ENCODE peak calls at places on chromosomes 4 and X, in eight cellular contexts. One of them, this sample, is unnamed.

GRCh38 chrX:103584606-103585005 is 709 bp upstream of the TCEAL4 start:
- DNase-seq in heart left ventricle: no peak
- DNase-seq in heart right ventricle: no peak
- DNase-seq in fibroblast of mammary gland: no peak
- DNase-seq in thoracic aorta: no peak
- DNase-seq in cardiac fibroblast: peak
- DNase-seq in stomach: no peak
- DNase-seq in colonic mucosa: no peak
- DNase-seq in this sample: no peak

GRCh38 chr4:3834921-3835521 is 68.8 kb downstream of the ADRA2C start:
- DNase-seq in heart left ventricle: no peak
- DNase-seq in heart right ventricle: no peak
- DNase-seq in fibroblast of mammary gland: no peak
- DNase-seq in thoracic aorta: no peak
- DNase-seq in cardiac fibroblast: no peak
- DNase-seq in stomach: no peak
- DNase-seq in colonic mucosa: no peak
- DNase-seq in this sample: no peak

GRCh38 chrX:50108264-50108663 is 92.5 kb downstream of the AKAP4 start:
- DNase-seq in heart left ventricle: no peak
- DNase-seq in heart right ventricle: no peak
- DNase-seq in fibroblast of mammary gland: no peak
- DNase-seq in thoracic aorta: no peak
- DNase-seq in cardiac fibroblast: no peak
- DNase-seq in stomach: no peak
- DNase-seq in colonic mucosa: no peak
- DNase-seq in this sample: no peak

GRCh38 chr4:101599620-101600019 is 190.9 kb upstream of the BANK1 start:
- DNase-seq in heart left ventricle: no peak
- DNase-seq in heart right ventricle: no peak
- DNase-seq in fibroblast of mammary gland: peak
- DNase-seq in thoracic aorta: no peak
- DNase-seq in cardiac fibroblast: peak
- DNase-seq in stomach: no peak
- DNase-seq in colonic mucosa: no peak
- DNase-seq in this sample: no peak

GRCh38 chrX:117059848-117060247 is 597.1 kb upstream of the CT83 start:
- DNase-seq in heart left ventricle: no peak
- DNase-seq in heart right ventricle: no peak
- DNase-seq in fibroblast of mammary gland: no peak
- DNase-seq in thoracic aorta: no peak
- DNase-seq in cardiac fibroblast: no peak
- DNase-seq in stomach: no peak
- DNase-seq in colonic mucosa: no peak
- DNase-seq in this sample: no peak

GRCh38 chr4:54683616-54684346 is 26.0 kb downstream of the KIT start:
- DNase-seq in heart left ventricle: no peak
- DNase-seq in heart right ventricle: no peak
- DNase-seq in fibroblast of mammary gland: peak
- DNase-seq in thoracic aorta: no peak
- DNase-seq in cardiac fibroblast: peak
- DNase-seq in stomach: peak
- DNase-seq in colonic mucosa: no peak
- DNase-seq in this sample: no peak

GRCh38 chrX:80021611-80022010 is 7.1 kb downstream of the TBX22 start:
- DNase-seq in heart left ventricle: no peak
- DNase-seq in heart right ventricle: no peak
- DNase-seq in fibroblast of mammary gland: no peak
- DNase-seq in thoracic aorta: no peak
- DNase-seq in cardiac fibroblast: no peak
- DNase-seq in stomach: no peak
- DNase-seq in colonic mucosa: no peak
- DNase-seq in this sample: no peak

GRCh38 chr4:17033256-17034245 is 135.1 kb upstream of the LDB2 start:
- DNase-seq in heart left ventricle: no peak
- DNase-seq in heart right ventricle: no peak
- DNase-seq in fibroblast of mammary gland: peak
- DNase-seq in thoracic aorta: no peak
- DNase-seq in cardiac fibroblast: no peak
- DNase-seq in stomach: no peak
- DNase-seq in colonic mucosa: no peak
- DNase-seq in this sample: no peak

GRCh38 chr4:88109123-88109864 is 49.1 kb downstream of the ABCG2 start:
- DNase-seq in heart left ventricle: no peak
- DNase-seq in heart right ventricle: no peak
- DNase-seq in fibroblast of mammary gland: no peak
- DNase-seq in thoracic aorta: no peak
- DNase-seq in cardiac fibroblast: no peak
- DNase-seq in stomach: no peak
- DNase-seq in colonic mucosa: no peak
- DNase-seq in this sample: peak
- H3K4me3 ChIP-seq in heart left ventricle: no peak
- H3K4me3 ChIP-seq in heart right ventricle: no peak
- H3K4me3 ChIP-seq in fibroblast of mammary gland: no peak
- H3K4me3 ChIP-seq in thoracic aorta: no peak
- H3K4me3 ChIP-seq in cardiac fibroblast: no peak
- H3K4me3 ChIP-seq in stomach: no peak
- H3K4me3 ChIP-seq in colonic mucosa: no peak
- H3K4me3 ChIP-seq in this sample: no peak

DNA sequence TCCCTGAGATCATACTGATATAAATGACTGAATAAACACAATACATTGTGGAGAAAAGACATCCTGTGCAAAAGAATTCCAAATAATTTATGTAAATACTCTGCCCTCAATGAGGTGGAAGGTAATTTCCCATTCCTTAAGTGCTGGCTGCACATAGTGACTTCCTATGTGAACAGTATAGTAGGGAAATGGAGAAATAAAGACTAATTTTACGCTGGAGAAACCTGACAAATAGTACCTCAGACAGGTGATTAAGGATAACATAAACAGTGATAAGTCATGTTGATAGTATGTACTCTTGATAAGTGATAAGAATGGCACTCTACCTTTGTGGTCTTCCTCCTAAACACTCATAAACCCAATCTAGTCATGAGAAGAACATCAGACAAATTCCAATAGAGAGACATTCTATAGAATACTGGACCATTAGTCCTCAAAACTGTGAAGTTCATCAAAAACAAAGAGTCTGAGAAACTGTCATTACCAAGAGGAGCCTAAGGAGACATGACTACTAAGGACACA is 274.0 kb downstream of the CHIC1 start:
- DNase-seq in heart left ventricle: no peak
- DNase-seq in heart right ventricle: no peak
- DNase-seq in fibroblast of mammary gland: no peak
- DNase-seq in thoracic aorta: no peak
- DNase-seq in cardiac fibroblast: no peak
- DNase-seq in stomach: no peak
- DNase-seq in colonic mucosa: no peak
- DNase-seq in this sample: no peak
- H3K4me3 ChIP-seq in heart left ventricle: no peak
- H3K4me3 ChIP-seq in heart right ventricle: no peak
- H3K4me3 ChIP-seq in fibroblast of mammary gland: no peak
- H3K4me3 ChIP-seq in thoracic aorta: no peak
- H3K4me3 ChIP-seq in cardiac fibroblast: no peak
- H3K4me3 ChIP-seq in stomach: no peak
- H3K4me3 ChIP-seq in colonic mucosa: no peak
- H3K4me3 ChIP-seq in this sample: no peak

DNA sequence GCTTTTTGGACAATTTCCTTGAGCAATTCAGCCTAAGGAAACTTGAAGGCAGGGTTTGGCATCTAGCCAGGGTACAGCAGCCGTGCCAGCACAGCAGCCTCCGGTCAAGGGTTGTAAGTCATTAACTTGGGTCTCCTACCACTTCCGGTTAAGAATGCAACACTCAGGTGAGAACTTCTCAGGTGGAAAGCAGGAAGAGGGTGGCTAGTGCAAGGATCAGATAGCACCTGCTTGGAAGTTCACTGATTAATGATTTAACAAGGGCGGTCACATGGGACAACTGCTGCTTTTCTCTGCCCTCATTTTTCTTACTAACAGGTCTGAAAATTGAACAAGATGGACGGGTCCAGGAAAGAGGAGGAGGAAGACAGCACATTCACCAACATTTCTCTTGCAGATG is 30.1 kb upstream of the SCOC start:
- DNase-seq in heart left ventricle: no peak
- DNase-seq in heart right ventricle: peak
- DNase-seq in fibroblast of mammary gland: no peak
- DNase-seq in thoracic aorta: no peak
- DNase-seq in cardiac fibroblast: peak
- DNase-seq in stomach: peak
- DNase-seq in colonic mucosa: peak
- DNase-seq in this sample: no peak
- H3K4me3 ChIP-seq in heart left ventricle: no peak
- H3K4me3 ChIP-seq in heart right ventricle: no peak
- H3K4me3 ChIP-seq in fibroblast of mammary gland: no peak
- H3K4me3 ChIP-seq in thoracic aorta: no peak
- H3K4me3 ChIP-seq in cardiac fibroblast: no peak
- H3K4me3 ChIP-seq in stomach: no peak
- H3K4me3 ChIP-seq in colonic mucosa: no peak
- H3K4me3 ChIP-seq in this sample: no peak

GRCh38 chr4:23873717-23874535 is 15.9 kb downstream of the PPARGC1A start:
- DNase-seq in heart left ventricle: no peak
- DNase-seq in heart right ventricle: no peak
- DNase-seq in fibroblast of mammary gland: no peak
- DNase-seq in thoracic aorta: no peak
- DNase-seq in cardiac fibroblast: no peak
- DNase-seq in stomach: no peak
- DNase-seq in colonic mucosa: no peak
- DNase-seq in this sample: no peak

GRCh38 chr4:23876418-23877089 is 13.3 kb downstream of the PPARGC1A start:
- DNase-seq in heart left ventricle: no peak
- DNase-seq in heart right ventricle: no peak
- DNase-seq in fibroblast of mammary gland: no peak
- DNase-seq in thoracic aorta: no peak
- DNase-seq in cardiac fibroblast: no peak
- DNase-seq in stomach: no peak
- DNase-seq in colonic mucosa: peak
- DNase-seq in this sample: no peak

GRCh38 chr4:23877758-23878229 is 12.1 kb downstream of the PPARGC1A start:
- DNase-seq in heart left ventricle: no peak
- DNase-seq in heart right ventricle: no peak
- DNase-seq in fibroblast of mammary gland: peak
- DNase-seq in thoracic aorta: no peak
- DNase-seq in cardiac fibroblast: peak
- DNase-seq in stomach: no peak
- DNase-seq in colonic mucosa: peak
- DNase-seq in this sample: peak

GRCh38 chr4:23874536-23874901 is 15.3 kb downstream of the PPARGC1A start:
- DNase-seq in heart left ventricle: no peak
- DNase-seq in heart right ventricle: no peak
- DNase-seq in fibroblast of mammary gland: no peak
- DNase-seq in thoracic aorta: no peak
- DNase-seq in cardiac fibroblast: no peak
- DNase-seq in stomach: no peak
- DNase-seq in colonic mucosa: peak
- DNase-seq in this sample: no peak

GRCh38 chr4:23875317-23875716 is 14.5 kb downstream of the PPARGC1A start:
- DNase-seq in heart left ventricle: no peak
- DNase-seq in heart right ventricle: no peak
- DNase-seq in fibroblast of mammary gland: no peak
- DNase-seq in thoracic aorta: no peak
- DNase-seq in cardiac fibroblast: no peak
- DNase-seq in stomach: no peak
- DNase-seq in colonic mucosa: peak
- DNase-seq in this sample: no peak
- H3K4me3 ChIP-seq in heart left ventricle: no peak
- H3K4me3 ChIP-seq in heart right ventricle: no peak
- H3K4me3 ChIP-seq in fibroblast of mammary gland: no peak
- H3K4me3 ChIP-seq in thoracic aorta: no peak
- H3K4me3 ChIP-seq in cardiac fibroblast: no peak
- H3K4me3 ChIP-seq in stomach: no peak
- H3K4me3 ChIP-seq in colonic mucosa: no peak
- H3K4me3 ChIP-seq in this sample: no peak

DNA sequence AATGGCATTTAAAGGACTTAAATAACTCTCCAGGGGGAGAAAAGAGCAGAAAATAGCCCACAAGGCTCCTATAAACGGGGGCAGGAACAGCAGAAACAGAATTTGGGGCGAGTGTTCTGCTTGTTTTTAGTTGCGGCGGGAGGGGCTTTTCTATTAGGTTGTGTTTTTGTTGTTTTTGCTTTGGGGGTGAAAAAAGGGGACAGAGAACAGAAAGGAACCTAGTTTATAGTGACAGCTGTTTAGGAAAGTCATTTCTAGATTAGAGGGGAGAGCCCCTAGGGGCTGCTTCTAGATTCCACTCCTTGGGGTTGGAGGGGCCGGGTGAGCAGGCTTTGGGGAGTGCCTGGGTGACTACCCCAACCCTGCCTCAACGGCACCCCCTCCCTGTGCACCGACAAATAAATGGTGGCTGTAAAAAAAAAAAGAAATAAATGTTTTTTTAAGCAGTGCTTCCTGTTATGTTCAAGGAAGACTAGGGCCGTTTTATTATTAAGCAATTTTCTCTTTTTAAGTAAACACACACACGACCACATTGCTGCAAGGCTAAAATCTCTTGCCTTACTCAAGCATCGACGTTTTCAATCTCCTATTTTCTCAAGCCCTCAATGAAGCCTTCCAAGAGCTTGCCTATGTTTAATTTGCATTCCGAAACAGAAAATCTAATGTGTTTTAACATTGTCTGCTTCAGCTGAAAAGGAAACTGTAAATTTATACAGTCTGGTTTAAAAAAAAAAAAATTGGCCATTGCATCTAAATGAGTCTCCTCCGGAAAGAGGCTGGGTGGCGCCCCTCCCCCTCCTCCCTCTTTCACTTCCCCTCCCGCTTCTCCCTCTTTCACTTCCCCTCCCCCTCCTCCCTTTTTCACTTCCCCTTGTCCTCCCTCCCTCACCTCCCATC is 123.3 kb upstream of the TBL1X start:
- DNase-seq in heart left ventricle: peak
- DNase-seq in heart right ventricle: peak
- DNase-seq in fibroblast of mammary gland: peak
- DNase-seq in thoracic aorta: no peak
- DNase-seq in cardiac fibroblast: peak
- DNase-seq in stomach: peak
- DNase-seq in colonic mucosa: peak
- DNase-seq in this sample: no peak
- H3K4me3 ChIP-seq in heart left ventricle: no peak
- H3K4me3 ChIP-seq in heart right ventricle: peak
- H3K4me3 ChIP-seq in fibroblast of mammary gland: peak
- H3K4me3 ChIP-seq in thoracic aorta: peak
- H3K4me3 ChIP-seq in cardiac fibroblast: no peak
- H3K4me3 ChIP-seq in stomach: peak
- H3K4me3 ChIP-seq in colonic mucosa: no peak
- H3K4me3 ChIP-seq in this sample: peak

DNA sequence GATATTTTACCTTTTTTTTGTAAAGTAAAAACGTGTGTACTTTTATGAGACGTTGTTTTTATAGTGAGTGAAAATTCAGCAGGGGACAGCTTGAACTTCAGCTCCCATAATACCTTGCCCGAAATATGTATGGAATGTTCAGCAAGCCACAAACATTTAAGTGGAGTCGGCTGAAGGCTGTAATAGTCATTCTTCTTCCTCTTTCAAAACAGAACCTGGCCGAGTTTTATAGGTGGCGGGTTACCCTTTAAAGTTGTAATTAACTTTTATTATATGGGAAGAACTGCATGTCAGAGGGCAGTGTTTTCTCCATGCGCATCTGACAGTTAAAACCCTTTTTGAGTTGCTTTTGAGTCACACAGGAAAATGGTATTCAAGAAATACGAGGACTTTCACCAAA is 50.7 kb downstream of the CLDN34 start:
- DNase-seq in heart left ventricle: no peak
- DNase-seq in heart right ventricle: no peak
- DNase-seq in fibroblast of mammary gland: peak
- DNase-seq in thoracic aorta: no peak
- DNase-seq in cardiac fibroblast: peak
- DNase-seq in stomach: no peak
- DNase-seq in colonic mucosa: peak
- DNase-seq in this sample: peak
- H3K4me3 ChIP-seq in heart left ventricle: no peak
- H3K4me3 ChIP-seq in heart right ventricle: peak
- H3K4me3 ChIP-seq in fibroblast of mammary gland: no peak
- H3K4me3 ChIP-seq in thoracic aorta: peak
- H3K4me3 ChIP-seq in cardiac fibroblast: no peak
- H3K4me3 ChIP-seq in stomach: no peak
- H3K4me3 ChIP-seq in colonic mucosa: no peak
- H3K4me3 ChIP-seq in this sample: peak

This sample was measured in MG63.